ENCODE peak calls at places on chromosomes 7 and 10, in six cellular contexts. One of them, this sample, is unnamed.

GRCh38 chr7:110521357-110521756 is 569.6 kb upstream of the LRRN3 start:
- DNase-seq in endothelial cell of umbilical vein: no peak
- DNase-seq in GM12878: no peak
- DNase-seq in HCT116: no peak
- DNase-seq in HepG2: peak
- DNase-seq in H1: no peak
- DNase-seq in this sample: no peak

GRCh38 chr7:151659219-151659618 is 139.5 kb upstream of the RHEB start:
- DNase-seq in endothelial cell of umbilical vein: no peak
- DNase-seq in GM12878: no peak
- DNase-seq in HCT116: no peak
- DNase-seq in HepG2: no peak
- DNase-seq in H1: no peak
- DNase-seq in this sample: no peak

GRCh38 chr10:49735161-49735560 is 27.0 kb downstream of the OGDHL start:
- DNase-seq in endothelial cell of umbilical vein: no peak
- DNase-seq in GM12878: no peak
- DNase-seq in HCT116: no peak
- DNase-seq in HepG2: no peak
- DNase-seq in H1: no peak
- DNase-seq in this sample: no peak

GRCh38 chr7:136016649-136017395 is 39.7 kb upstream of the MTPN start:
- DNase-seq in endothelial cell of umbilical vein: no peak
- DNase-seq in GM12878: no peak
- DNase-seq in HCT116: no peak
- DNase-seq in HepG2: no peak
- DNase-seq in H1: no peak
- DNase-seq in this sample: no peak

GRCh38 chr10:86642499-86642898 is 11.8 kb upstream of the OPN4 start:
- DNase-seq in endothelial cell of umbilical vein: no peak
- DNase-seq in GM12878: no peak
- DNase-seq in HCT116: no peak
- DNase-seq in HepG2: no peak
- DNase-seq in H1: no peak
- DNase-seq in this sample: no peak

GRCh38 chr10:13003781-13004180 is 2.3 kb upstream of the CCDC3 start:
- DNase-seq in endothelial cell of umbilical vein: no peak
- DNase-seq in GM12878: no peak
- DNase-seq in HCT116: no peak
- DNase-seq in HepG2: no peak
- DNase-seq in H1: no peak
- DNase-seq in this sample: no peak

GRCh38 chr7:151806204-151806603 is 70.7 kb downstream of the PRKAG2 start:
- DNase-seq in endothelial cell of umbilical vein: peak
- DNase-seq in GM12878: no peak
- DNase-seq in HCT116: no peak
- DNase-seq in HepG2: no peak
- DNase-seq in H1: no peak
- DNase-seq in this sample: no peak

GRCh38 chr7:141200191-141201108 is 126.6 kb downstream of the TMEM178B start:
- DNase-seq in endothelial cell of umbilical vein: no peak
- DNase-seq in GM12878: no peak
- DNase-seq in HCT116: no peak
- DNase-seq in HepG2: no peak
- DNase-seq in H1: no peak
- DNase-seq in this sample: no peak

GRCh38 chr7:41702635-41703371 is at the start of gene INHBA:
- DNase-seq in endothelial cell of umbilical vein: peak
- DNase-seq in GM12878: no peak
- DNase-seq in HCT116: no peak
- DNase-seq in HepG2: no peak
- DNase-seq in H1: no peak
- DNase-seq in this sample: no peak

GRCh38 chr10:66928000-66928770 is 2.3 kb downstream of the LRRTM3 start:
- DNase-seq in endothelial cell of umbilical vein: no peak
- DNase-seq in GM12878: no peak
- DNase-seq in HCT116: no peak
- DNase-seq in HepG2: no peak
- DNase-seq in H1: peak
- DNase-seq in this sample: no peak

GRCh38 chr10:71213127-71213616 is 802 bp downstream of the UNC5B start:
- DNase-seq in endothelial cell of umbilical vein: peak
- DNase-seq in GM12878: no peak
- DNase-seq in HCT116: peak
- DNase-seq in HepG2: no peak
- DNase-seq in H1: peak
- DNase-seq in this sample: no peak

GRCh38 chr10:12806228-12807095 is 195.1 kb downstream of the CCDC3 start:
- DNase-seq in endothelial cell of umbilical vein: no peak
- DNase-seq in GM12878: no peak
- DNase-seq in HCT116: no peak
- DNase-seq in HepG2: no peak
- DNase-seq in H1: no peak
- DNase-seq in this sample: no peak

GRCh38 chr7:40469481-40469880 is 334.7 kb downstream of the SUGCT start:
- DNase-seq in endothelial cell of umbilical vein: no peak
- DNase-seq in GM12878: no peak
- DNase-seq in HCT116: no peak
- DNase-seq in HepG2: no peak
- DNase-seq in H1: no peak
- DNase-seq in this sample: no peak

GRCh38 chr7:48052748-48053147 is 17.4 kb downstream of the C7orf57 start:
- DNase-seq in endothelial cell of umbilical vein: no peak
- DNase-seq in GM12878: no peak
- DNase-seq in HCT116: peak
- DNase-seq in HepG2: no peak
- DNase-seq in H1: no peak
- DNase-seq in this sample: no peak

GRCh38 chr7:158389514-158390425 is 197.9 kb downstream of the PTPRN2 start:
- DNase-seq in endothelial cell of umbilical vein: no peak
- DNase-seq in GM12878: no peak
- DNase-seq in HCT116: no peak
- DNase-seq in HepG2: no peak
- DNase-seq in H1: no peak
- DNase-seq in this sample: no peak

GRCh38 chr7:92061154-92061553 is 73.1 kb downstream of the CYP51A1 start:
- DNase-seq in endothelial cell of umbilical vein: no peak
- DNase-seq in GM12878: no peak
- DNase-seq in HCT116: no peak
- DNase-seq in HepG2: no peak
- DNase-seq in H1: no peak
- DNase-seq in this sample: no peak

GRCh38 chr10:132390455-132391371 is 6.3 kb upstream of the PWWP2B start:
- DNase-seq in endothelial cell of umbilical vein: no peak
- DNase-seq in GM12878: no peak
- DNase-seq in HCT116: no peak
- DNase-seq in HepG2: no peak
- DNase-seq in H1: no peak
- DNase-seq in this sample: no peak

GRCh38 chr10:75111367-75111905 is at the start of gene SAMD8:
- DNase-seq in endothelial cell of umbilical vein: peak
- DNase-seq in GM12878: peak
- DNase-seq in HCT116: peak
- DNase-seq in HepG2: peak
- DNase-seq in H1: peak
- DNase-seq in this sample: no peak

GRCh38 chr7:139875821-139876241 is 46.8 kb downstream of the TBXAS1 start:
- DNase-seq in endothelial cell of umbilical vein: peak
- DNase-seq in GM12878: peak
- DNase-seq in HCT116: no peak
- DNase-seq in HepG2: no peak
- DNase-seq in H1: no peak
- DNase-seq in this sample: no peak

GRCh38 chr10:102397222-102398171 is 2.0 kb downstream of the NFKB2 start:
- DNase-seq in endothelial cell of umbilical vein: no peak
- DNase-seq in GM12878: no peak
- DNase-seq in HCT116: no peak
- DNase-seq in HepG2: no peak
- DNase-seq in H1: no peak
- DNase-seq in this sample: no peak

GRCh38 chr7:66076459-66077329 is 1.1 kb downstream of the ASL start:
- DNase-seq in endothelial cell of umbilical vein: no peak
- DNase-seq in GM12878: no peak
- DNase-seq in HCT116: no peak
- DNase-seq in HepG2: peak
- DNase-seq in H1: no peak
- DNase-seq in this sample: no peak

GRCh38 chr10:102593074-102593803 is 51.0 kb upstream of the TRIM8 start:
- DNase-seq in endothelial cell of umbilical vein: no peak
- DNase-seq in GM12878: no peak
- DNase-seq in HCT116: no peak
- DNase-seq in HepG2: peak
- DNase-seq in H1: no peak
- DNase-seq in this sample: no peak

GRCh38 chr10:57142925-57143576 is 782.0 kb upstream of the ZWINT start:
- DNase-seq in endothelial cell of umbilical vein: no peak
- DNase-seq in GM12878: no peak
- DNase-seq in HCT116: no peak
- DNase-seq in HepG2: no peak
- DNase-seq in H1: no peak
- DNase-seq in this sample: no peak

GRCh38 chr7:35537067-35538023 is 157.6 kb downstream of the HERPUD2 start:
- DNase-seq in endothelial cell of umbilical vein: peak
- DNase-seq in GM12878: no peak
- DNase-seq in HCT116: peak
- DNase-seq in HepG2: peak
- DNase-seq in H1: peak
- DNase-seq in this sample: no peak

GRCh38 chr7:116215550-116215949 is 5.2 kb downstream of the TES start:
- DNase-seq in endothelial cell of umbilical vein: no peak
- DNase-seq in GM12878: no peak
- DNase-seq in HCT116: no peak
- DNase-seq in HepG2: no peak
- DNase-seq in H1: no peak
- DNase-seq in this sample: no peak

GRCh38 chr7:116219288-116219687 is 8.9 kb downstream of the TES start:
- DNase-seq in endothelial cell of umbilical vein: no peak
- DNase-seq in GM12878: no peak
- DNase-seq in HCT116: no peak
- DNase-seq in HepG2: no peak
- DNase-seq in H1: no peak
- DNase-seq in this sample: no peak

GRCh38 chr7:116216956-116217570 is 6.7 kb downstream of the TES start:
- DNase-seq in endothelial cell of umbilical vein: peak
- DNase-seq in GM12878: no peak
- DNase-seq in HCT116: no peak
- DNase-seq in HepG2: no peak
- DNase-seq in H1: no peak
- DNase-seq in this sample: no peak

GRCh38 chr7:116218747-116219146 is 8.4 kb downstream of the TES start:
- DNase-seq in endothelial cell of umbilical vein: no peak
- DNase-seq in GM12878: no peak
- DNase-seq in HCT116: no peak
- DNase-seq in HepG2: no peak
- DNase-seq in H1: no peak
- DNase-seq in this sample: no peak

GRCh38 chr7:116218051-116218645 is 7.8 kb downstream of the TES start:
- DNase-seq in endothelial cell of umbilical vein: peak
- DNase-seq in GM12878: no peak
- DNase-seq in HCT116: peak
- DNase-seq in HepG2: no peak
- DNase-seq in H1: no peak
- DNase-seq in this sample: no peak
- H3K4me3 ChIP-seq in endothelial cell of umbilical vein: no peak
- H3K4me3 ChIP-seq in GM12878: no peak
- H3K4me3 ChIP-seq in HCT116: peak
- H3K4me3 ChIP-seq in HepG2: no peak
- H3K4me3 ChIP-seq in H1: no peak
- H3K4me3 ChIP-seq in this sample: no peak

DNA sequence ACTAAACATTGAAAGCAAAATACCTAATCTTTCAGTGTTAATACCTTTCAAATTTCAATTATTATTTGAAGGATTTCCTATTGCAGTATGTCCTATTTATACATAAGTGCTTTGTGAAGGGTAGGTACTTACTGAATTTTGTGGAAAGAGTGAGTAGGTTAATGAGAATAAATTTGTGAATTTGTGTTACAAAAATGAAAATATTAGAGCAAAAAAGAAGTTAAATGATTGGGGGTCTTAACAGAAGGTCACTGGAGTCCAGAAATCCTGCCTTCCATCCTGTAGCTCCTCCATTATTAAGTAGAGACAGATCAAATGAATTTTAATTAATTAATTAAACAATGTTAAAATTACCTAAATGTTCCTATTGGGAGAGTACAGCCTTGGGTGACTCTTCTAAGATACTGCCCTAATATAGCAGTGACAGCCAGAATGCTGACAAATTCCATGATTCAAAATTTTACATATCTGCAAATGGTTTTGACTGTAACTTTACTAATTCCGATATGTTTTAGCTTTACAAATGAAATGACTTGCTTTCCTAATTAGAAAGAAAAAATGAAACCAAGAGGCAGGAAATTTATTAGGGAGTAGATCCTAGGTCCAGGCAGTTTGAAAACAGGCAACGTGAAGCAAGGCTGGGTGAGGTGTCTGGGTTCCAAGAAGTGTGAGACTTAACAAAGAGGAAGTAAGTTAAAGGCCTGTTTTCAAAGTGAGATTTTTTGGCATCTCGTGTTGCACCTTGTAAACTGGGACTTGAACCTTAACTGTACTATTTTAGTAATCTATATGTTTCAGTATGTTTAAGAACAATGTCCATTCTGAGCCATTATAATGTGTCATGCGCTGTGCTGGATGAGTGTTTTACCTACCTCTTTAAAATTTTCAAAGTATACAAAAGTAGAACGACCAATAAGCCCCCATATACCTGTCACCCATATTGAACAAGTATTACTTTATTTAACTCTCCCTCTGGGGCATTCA is 1.5 kb downstream of the PIK3CG start:
- DNase-seq in endothelial cell of umbilical vein: peak
- DNase-seq in GM12878: peak
- DNase-seq in HCT116: no peak
- DNase-seq in HepG2: no peak
- DNase-seq in H1: no peak
- DNase-seq in this sample: no peak
- TF ChIP-seq POLR2AphosphoS5 in endothelial cell of umbilical vein: no peak
- TF ChIP-seq POLR2AphosphoS5 in GM12878: no peak
- TF ChIP-seq POLR2AphosphoS5 in HCT116: no peak
- TF ChIP-seq POLR2AphosphoS5 in HepG2: no peak
- TF ChIP-seq POLR2AphosphoS5 in H1: no peak
- TF ChIP-seq POLR2AphosphoS5 in this sample: no peak

DNA sequence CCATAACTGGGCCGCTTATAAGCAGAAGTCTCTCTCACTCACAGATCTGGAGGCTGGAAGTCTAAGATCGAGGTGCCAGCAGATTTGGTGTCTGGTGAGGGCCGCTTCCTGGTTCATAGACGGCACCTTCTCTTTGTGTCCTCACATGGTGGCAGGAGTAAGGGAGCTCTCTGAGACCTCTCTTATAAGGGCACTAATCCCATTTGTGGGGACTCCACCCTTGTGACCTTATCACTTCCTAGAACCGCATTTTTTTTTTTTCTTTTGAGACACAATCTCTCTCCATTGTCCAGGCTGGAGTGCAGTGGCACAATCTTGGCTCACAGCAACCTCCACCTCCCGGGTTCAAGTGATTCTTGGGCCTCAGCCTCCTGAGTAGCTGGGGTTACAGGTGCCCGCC is 8.1 kb downstream of the FBH1 start:
- DNase-seq in endothelial cell of umbilical vein: no peak
- DNase-seq in GM12878: no peak
- DNase-seq in HCT116: no peak
- DNase-seq in HepG2: no peak
- DNase-seq in H1: no peak
- DNase-seq in this sample: no peak
- H3K9ac ChIP-seq in endothelial cell of umbilical vein: no peak
- H3K9ac ChIP-seq in GM12878: no peak
- H3K9ac ChIP-seq in HCT116: no peak
- H3K9ac ChIP-seq in HepG2: no peak
- H3K9ac ChIP-seq in H1: no peak
- H3K9ac ChIP-seq in this sample: no peak

GRCh38 chr10:122001698-122002097 is 12.7 kb downstream of the TACC2 start:
- DNase-seq in endothelial cell of umbilical vein: no peak
- DNase-seq in GM12878: no peak
- DNase-seq in HCT116: no peak
- DNase-seq in HepG2: no peak
- DNase-seq in H1: no peak
- DNase-seq in this sample: no peak
- H3K4me3 ChIP-seq in endothelial cell of umbilical vein: no peak
- H3K4me3 ChIP-seq in GM12878: no peak
- H3K4me3 ChIP-seq in HCT116: no peak
- H3K4me3 ChIP-seq in HepG2: no peak
- H3K4me3 ChIP-seq in H1: no peak
- H3K4me3 ChIP-seq in this sample: no peak